ENCODE peak calls at places on chromosome X, in four cellular contexts. H is tibial nerve, G is H9, X is neural progenitor cell. P is an unnamed sample.

GRCh38 chrX:27619975-27620374 is 29.8 kb downstream of the DCAF8L2 start:
- DNase-seq in H (no peak), G (no peak), X (peak; percentile 21), P (no peak)

GRCh38 chrX:119617511-119618164 is 11.4 kb upstream of the NKRF start:
- DNase-seq in H (no peak), G (no peak), X (peak; percentile 36), P (no peak)

GRCh38 chrX:47177079-47177478 is 16.6 kb upstream of the UBA1 start:
- DNase-seq in H (no peak), G (no peak), X (no peak), P (no peak)

GRCh38 chrX:48512371-48512935 is 3.7 kb downstream of the PORCN start:
- DNase-seq in H (no peak), G (no peak), X (no peak), P (no peak)

GRCh38 chrX:20252392-20253231 is 14.1 kb downstream of the RPS6KA3 start:
- DNase-seq in H (no peak), G (peak; percentile 55), X (peak; percentile 33), P (no peak)

GRCh38 chrX:44384688-44385338 is 41.3 kb upstream of the EFHC2 start:
- DNase-seq in H (no peak), G (no peak), X (no peak), P (no peak)

GRCh38 chrX:39577976-39578962 is 519.5 kb downstream of the BCOR start:
- DNase-seq in H (peak; percentile 15), G (no peak), X (no peak), P (no peak)

GRCh38 chrX:154373340-154374306 is 811 bp downstream of the FLNA start:
- DNase-seq in H (peak; percentile 53), G (peak; percentile 93), X (peak; percentile 65), P (no peak)

GRCh38 chrX:421646-422325 is 35.1 kb upstream of the PPP2R3B start:
- DNase-seq in H (no peak), G (no peak), X (no peak), P (no peak)

GRCh38 chrX:288561-288991 is 7.4 kb downstream of the PLCXD1 start:
- DNase-seq in H (no peak), G (no peak), X (no peak), P (no peak)

GRCh38 chrX:37437160-37437559 is 88.0 kb downstream of the PRRG1 start:
- DNase-seq in H (no peak), G (no peak), X (no peak), P (no peak)

GRCh38 chrX:37434362-37434761 is 85.2 kb downstream of the PRRG1 start:
- DNase-seq in H (no peak), G (no peak), X (no peak), P (no peak)
- TF ChIP-seq CTCF in H (no peak), G (no peak), X (no peak), P (no peak)

GRCh38 chrX:53244610-53245009 is 19.6 kb upstream of the KDM5C start:
- DNase-seq in H (no peak), G (no peak), X (no peak), P (no peak)
- TF ChIP-seq CTCF in H (no peak), G (peak; percentile 50), X (peak; percentile 44), P (peak; percentile 59)

GRCh38 chrX:24081661-24082154 is 27.0 kb downstream of the EIF2S3 start:
- DNase-seq in H (peak; percentile 15), G (peak; percentile 85), X (peak; percentile 64), P (no peak)
- TF ChIP-seq CTCF in H (no peak), G (peak; percentile 73), X (peak; percentile 58), P (peak; percentile 57)

DNA sequence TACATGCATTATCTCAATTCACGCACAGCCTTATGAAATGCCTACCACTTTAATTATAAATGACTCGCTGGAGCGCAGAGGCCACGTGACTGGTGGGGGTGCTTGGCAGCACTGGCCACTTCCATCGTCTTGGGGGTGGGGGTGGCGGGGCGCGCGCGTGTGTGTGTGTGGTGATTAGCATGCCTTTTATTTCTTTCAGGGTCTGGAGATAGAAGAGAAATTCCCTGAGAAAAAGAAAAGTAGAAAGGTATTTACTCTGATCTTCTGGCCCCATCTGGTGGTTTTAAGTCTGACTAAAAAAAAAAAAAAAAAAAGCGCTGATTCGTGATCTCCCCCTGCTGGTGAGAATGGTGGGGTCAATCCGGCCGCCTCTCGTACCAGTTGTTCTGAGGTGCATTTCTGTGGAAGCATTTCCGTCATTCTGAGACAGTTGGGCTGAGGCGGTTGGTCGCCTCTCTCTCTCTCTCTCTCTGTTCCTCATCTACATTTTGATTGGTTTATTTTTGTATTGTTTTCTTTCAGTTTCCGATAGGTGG is at the start of gene CCNB3:
- DNase-seq in H (peak; percentile 32), G (peak; percentile 59), X (peak; percentile 68), P (no peak)
- TF ChIP-seq CTCF in H (peak; percentile 72), G (peak; percentile 76), X (peak; percentile 65), P (peak; percentile 78)

DNA sequence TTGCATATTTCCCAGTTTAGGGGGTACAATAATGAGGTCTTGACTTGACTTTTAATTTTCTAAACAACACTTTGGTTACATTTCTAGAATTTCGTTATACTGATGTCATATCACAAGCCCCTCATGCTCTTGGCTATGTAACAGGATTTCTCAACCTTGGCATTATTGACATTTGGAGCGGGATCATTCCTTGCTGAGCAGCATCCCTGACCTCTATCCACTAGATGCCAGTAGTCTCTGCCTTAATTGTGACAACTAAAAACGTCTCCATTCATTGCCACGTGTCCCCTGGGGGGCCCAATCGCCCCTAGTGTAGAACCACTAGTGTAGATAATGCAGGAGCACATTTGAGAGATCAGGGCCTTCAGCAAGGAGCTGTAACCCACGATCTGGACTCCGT is 234.2 kb upstream of the MID1 start:
- DNase-seq in H (no peak), G (no peak), X (no peak), P (no peak)
- TF ChIP-seq CTCF in H (no peak), G (peak; percentile 20), X (no peak), P (no peak)

GRCh38 chrX:137052641-137053235 is 18.9 kb upstream of the GPR101 start:
- DNase-seq in H (no peak), G (peak; percentile 34), X (peak; percentile 39), P (no peak)
- TF ChIP-seq CTCF in H (no peak), G (peak; percentile 12), X (no peak), P (peak; percentile 7)